ENCODE peak calls at places on chromosomes 6 and 20, in seven cellular contexts. U is MCF 10A, T is fibroblast of lung, B is bronchial epithelial cell, L is ovary, K is mammary epithelial cell, Z is pancreas. F is an unnamed sample.

GRCh38 chr20:43959079-43959919 is 44.6 kb downstream of the TOX2 start:
- DNase-seq in T (peak), Z (no peak), L (no peak), K (no peak), U (peak), B (no peak), F (no peak)

GRCh38 chr6:157120523-157121232 is 202.6 kb downstream of the TMEM242 start:
- DNase-seq in T (no peak), B (no peak), L (no peak), K (no peak), U (no peak), Z (no peak), F (no peak)

GRCh38 chr20:25223179-25223661 is 24.7 kb upstream of the PYGB start:
- DNase-seq in L (no peak), Z (no peak), U (peak), B (peak), K (peak), T (peak), F (no peak)

GRCh38 chr20:39853664-39854063 is 835.4 kb downstream of the MAFB start:
- DNase-seq in L (no peak), B (peak), T (peak), U (peak), K (peak), Z (no peak), F (no peak)

GRCh38 chr6:15389079-15389758 is 143.3 kb downstream of the JARID2 start:
- DNase-seq in L (no peak), U (no peak), Z (no peak), K (no peak), T (no peak), B (no peak), F (no peak)

GRCh38 chr20:6671829-6672228 is 95.7 kb upstream of the BMP2 start:
- DNase-seq in T (no peak), K (no peak), L (no peak), U (no peak), B (peak), Z (no peak), F (no peak)

GRCh38 chr6:88922775-88923548 is 40.5 kb downstream of the RNGTT start:
- DNase-seq in B (peak), T (peak), K (peak), U (no peak), Z (no peak), L (no peak), F (no peak)

GRCh38 chr20:32142991-32143390 is 33.5 kb downstream of the TM9SF4 start:
- DNase-seq in K (no peak), Z (no peak), U (no peak), T (no peak), B (no peak), L (peak), F (no peak)

GRCh38 chr6:140537211-140537610 is 1162.8 kb upstream of the CITED2 start:
- DNase-seq in K (no peak), B (no peak), T (peak), L (no peak), U (no peak), Z (no peak), F (no peak)

GRCh38 chr20:45049904-45050471 is 50.9 kb downstream of the KCNS1 start:
- DNase-seq in B (no peak), U (no peak), T (no peak), L (no peak), Z (no peak), K (no peak), F (no peak)

GRCh38 chr6:25369450-25370086 is 90.4 kb downstream of the CARMIL1 start:
- DNase-seq in B (peak), K (peak), U (peak), L (no peak), T (peak), Z (no peak), F (no peak)

GRCh38 chr6:105869835-105870506 is 216.2 kb upstream of the PRDM1 start:
- DNase-seq in K (no peak), L (no peak), B (no peak), Z (no peak), T (no peak), U (no peak), F (no peak)

GRCh38 chr20:58851969-58852458 is 502 bp upstream of the GNAS start:
- DNase-seq in U (no peak), L (no peak), K (no peak), T (no peak), B (no peak), Z (no peak), F (no peak)

GRCh38 chr20:58075565-58075964 is 152.9 kb downstream of the ANKRD60 start:
- DNase-seq in K (no peak), L (no peak), T (no peak), B (no peak), Z (no peak), U (no peak), F (no peak)

GRCh38 chr6:135938588-135939215 is 87.2 kb downstream of the PDE7B start:
- DNase-seq in B (peak), U (peak), K (no peak), T (peak), Z (no peak), L (no peak), F (no peak)

GRCh38 chr20:24452498-24453133 is 16.8 kb upstream of the SYNDIG1 start:
- DNase-seq in K (no peak), B (no peak), T (no peak), L (no peak), Z (no peak), U (no peak), F (no peak)

GRCh38 chr6:170437719-170438401 is 115.2 kb downstream of the PSMB1 start:
- DNase-seq in K (peak), B (peak), U (no peak), Z (no peak), L (no peak), T (peak), F (peak)

GRCh38 chr20:38210741-38211140 is 45.7 kb upstream of the TGM2 start:
- DNase-seq in U (peak), K (peak), L (no peak), T (peak), B (peak), Z (peak), F (no peak)

GRCh38 chr20:44650777-44651493 is 564 bp downstream of the ADA start:
- DNase-seq in Z (no peak), L (peak), K (no peak), T (no peak), U (peak), B (no peak), F (no peak)

GRCh38 chr6:68778356-68779020 is 143.4 kb downstream of the ADGRB3 start:
- DNase-seq in K (no peak), L (no peak), B (peak), Z (no peak), T (peak), U (peak), F (no peak)

GRCh38 chr6:118344014-118344670 is 204.0 kb upstream of the PLN start:
- DNase-seq in Z (no peak), L (no peak), T (peak), U (no peak), B (no peak), K (no peak), F (no peak)

DNA sequence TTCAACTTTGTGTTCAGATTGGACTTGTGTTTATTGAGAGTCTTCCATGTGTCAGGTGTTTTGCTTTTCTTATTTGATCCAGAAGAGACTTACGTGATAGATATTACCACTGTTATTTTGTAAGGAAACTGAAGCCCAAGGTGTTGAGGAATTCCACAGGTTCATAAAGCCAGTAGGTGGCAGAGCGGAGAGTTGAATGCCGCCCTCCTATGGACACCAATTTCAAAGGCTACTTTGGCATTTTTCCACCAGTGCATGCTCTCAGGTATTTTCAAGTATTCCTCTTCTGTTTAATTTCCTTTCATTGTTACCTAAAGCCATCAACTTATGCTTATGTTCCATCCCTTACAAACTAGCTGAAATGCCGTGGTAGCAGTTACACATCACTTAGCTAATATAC is 14.0 kb upstream of the COL10A1 start:
- DNase-seq in U (peak), T (no peak), B (peak), Z (no peak), L (no peak), K (peak), F (no peak)
- TF ChIP-seq CTCF in U (peak), T (no peak), B (peak), Z (no peak), L (no peak), K (peak), F (no peak)

GRCh38 chr20:34213213-34213612 is 28.0 kb upstream of the ASIP start:
- DNase-seq in B (no peak), T (no peak), Z (no peak), U (no peak), L (no peak), K (no peak), F (no peak)

GRCh38 chr20:34220581-34220980 is 20.6 kb upstream of the ASIP start:
- DNase-seq in K (peak), Z (no peak), U (peak), L (no peak), B (peak), T (peak), F (no peak)

GRCh38 chr20:34211591-34211990 is 29.6 kb upstream of the ASIP start:
- DNase-seq in K (no peak), T (no peak), B (no peak), L (no peak), Z (no peak), U (no peak), F (no peak)

GRCh38 chr20:34216382-34216742 is 24.9 kb upstream of the ASIP start:
- DNase-seq in B (no peak), T (no peak), Z (no peak), U (no peak), L (no peak), K (no peak), F (no peak)

GRCh38 chr20:34215711-34216381 is 25.4 kb upstream of the ASIP start:
- DNase-seq in Z (peak), U (peak), T (peak), L (peak), K (peak), B (peak), F (peak)
- TF ChIP-seq CTCF in Z (no peak), U (no peak), T (no peak), L (no peak), K (no peak), B (no peak), F (no peak)

GRCh38 chr6:10033223-10033829 is 381.5 kb downstream of the TFAP2A start:
- DNase-seq in Z (no peak), U (peak), K (no peak), B (peak), L (no peak), T (peak), F (no peak)

GRCh38 chr6:10028202-10028601 is 386.7 kb downstream of the TFAP2A start:
- DNase-seq in B (no peak), U (no peak), Z (no peak), L (no peak), T (no peak), K (no peak), F (no peak)

GRCh38 chr6:10030942-10031537 is 383.8 kb downstream of the TFAP2A start:
- DNase-seq in K (peak), U (peak), L (no peak), T (no peak), B (peak), Z (no peak), F (no peak)
- TF ChIP-seq CTCF in K (peak), U (peak), L (no peak), T (peak), B (peak), Z (peak), F (peak)

GRCh38 chr6:138278326-138278725 is 60.0 kb upstream of the PBOV1 start:
- DNase-seq in U (peak), Z (no peak), K (no peak), B (peak), T (peak), L (no peak), F (no peak)
- TF ChIP-seq CTCF in U (no peak), Z (no peak), K (peak), B (peak), T (peak), L (no peak), F (no peak)